ENCODE peak calls at places on chromosome 9, in nine cellular contexts. E is hepatocyte, P is NB4, D is pancreas, T is type B pancreatic cell, Z is AG09309, X is kidney epithelial cell, N is fibroblast of pulmonary artery, A is nephron progenitor cell. C is an unnamed sample.

GRCh38 chr9:70352802-70353201 is 61.7 kb downstream of the KLF9 start:
- DNase-seq in N (peak), P (peak), T (no peak), D (no peak), X (no peak), A (no peak), E (no peak), Z (no peak), C (no peak)

GRCh38 chr9:114141553-114142548 is 13.5 kb upstream of the COL27A1 start:
- DNase-seq in P (no peak), T (no peak), X (no peak), Z (no peak), E (peak), A (no peak), N (peak), D (peak), C (no peak)

GRCh38 chr9:38362912-38363588 is 29.5 kb upstream of the ALDH1B1 start:
- DNase-seq in Z (peak), P (peak), X (peak), A (peak), N (peak), T (no peak), D (peak), E (peak), C (no peak)

GRCh38 chr9:137506274-137506673 is 43.9 kb downstream of the PNPLA7 start:
- DNase-seq in E (no peak), Z (no peak), N (no peak), D (no peak), P (no peak), X (no peak), T (no peak), A (no peak), C (no peak)

GRCh38 chr9:21505425-21506179 is 23.5 kb upstream of the IFNE start:
- DNase-seq in N (no peak), E (no peak), A (no peak), X (peak), Z (no peak), P (no peak), D (no peak), T (no peak), C (no peak)

GRCh38 chr9:133058550-133059320 is 3.0 kb upstream of the CEL start:
- DNase-seq in P (peak), D (peak), E (no peak), N (no peak), T (no peak), Z (no peak), X (no peak), A (no peak), C (no peak)

GRCh38 chr9:4116091-4116581 is 183.7 kb downstream of the GLIS3 start:
- DNase-seq in A (no peak), N (peak), T (no peak), D (no peak), P (no peak), X (no peak), Z (no peak), E (no peak), C (no peak)

GRCh38 chr9:108040783-108041182 is 551.2 kb upstream of the KLF4 start:
- DNase-seq in E (peak), N (peak), A (no peak), X (peak), T (no peak), D (no peak), P (no peak), Z (no peak), C (no peak)

GRCh38 chr9:121207371-121207940 is 5.8 kb upstream of the RAB14 start:
- DNase-seq in N (no peak), T (no peak), E (no peak), P (no peak), X (no peak), Z (no peak), D (no peak), A (no peak), C (no peak)

GRCh38 chr9:3658964-3659363 is 133.2 kb upstream of the RFX3 start:
- DNase-seq in X (no peak), T (no peak), N (no peak), Z (no peak), D (no peak), A (no peak), P (no peak), E (no peak), C (no peak)

GRCh38 chr9:93678199-93679019 is 102.0 kb downstream of the PHF2 start:
- DNase-seq in N (no peak), Z (no peak), D (peak), X (no peak), A (no peak), E (no peak), T (peak), P (no peak), C (peak)

GRCh38 chr9:93681316-93682154 is 105.2 kb downstream of the PHF2 start:
- DNase-seq in D (peak), X (no peak), T (peak), E (peak), Z (no peak), N (no peak), P (no peak), A (no peak), C (peak)

GRCh38 chr9:93679536-93680444 is 103.4 kb downstream of the PHF2 start:
- DNase-seq in P (no peak), D (peak), E (no peak), T (peak), Z (no peak), N (no peak), A (no peak), X (no peak), C (peak)

GRCh38 chr9:93682155-93682968 is 106.0 kb downstream of the PHF2 start:
- DNase-seq in D (peak), N (peak), A (peak), E (peak), T (peak), P (peak), X (no peak), Z (no peak), C (peak)

GRCh38 chr9:93680445-93681315 is 104.3 kb downstream of the PHF2 start:
- DNase-seq in Z (no peak), N (no peak), T (peak), P (no peak), D (peak), E (no peak), X (no peak), A (no peak), C (peak)
- TF ChIP-seq CTCF in Z (peak), N (no peak), T (no peak), P (no peak), D (no peak), E (no peak), X (peak), A (peak), C (no peak)

DNA sequence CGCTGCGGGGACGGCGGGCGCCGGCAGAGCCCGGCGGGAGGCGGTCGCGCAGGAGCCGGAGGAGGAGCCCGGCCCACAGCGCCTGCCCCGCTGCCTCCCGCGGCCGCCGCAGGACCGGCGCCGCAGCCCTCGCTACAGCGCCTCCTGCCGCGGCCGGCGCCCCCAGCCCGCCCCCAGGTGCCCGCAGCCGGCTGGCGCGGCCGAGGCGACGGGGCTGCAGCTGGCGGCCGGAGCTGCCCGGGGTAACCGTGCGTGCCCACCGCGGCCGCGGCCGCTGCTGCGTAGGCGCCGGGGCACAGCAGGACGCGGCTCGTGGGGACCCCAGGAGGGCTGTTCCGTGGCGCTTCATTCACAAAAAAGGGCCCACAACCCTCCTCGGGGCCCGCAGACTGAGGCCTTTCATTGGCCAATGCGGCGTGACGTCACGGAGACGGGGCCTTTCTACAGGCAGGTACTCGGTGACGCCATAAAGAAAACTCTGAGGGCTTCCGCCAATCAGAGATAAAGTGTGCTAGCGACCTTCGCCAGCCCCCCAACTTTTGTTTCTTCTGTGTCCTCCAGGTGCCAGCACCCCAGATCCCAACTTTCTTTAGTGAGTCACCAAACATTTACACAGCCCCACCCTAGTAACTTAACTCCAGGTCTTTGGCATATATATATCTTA is at the start of gene CDC14B:
- DNase-seq in N (peak), P (peak), Z (no peak), T (peak), X (peak), D (peak), E (peak), A (peak), C (peak)
- TF ChIP-seq CTCF in N (no peak), P (no peak), Z (peak), T (no peak), X (no peak), D (no peak), E (no peak), A (no peak), C (no peak)

DNA sequence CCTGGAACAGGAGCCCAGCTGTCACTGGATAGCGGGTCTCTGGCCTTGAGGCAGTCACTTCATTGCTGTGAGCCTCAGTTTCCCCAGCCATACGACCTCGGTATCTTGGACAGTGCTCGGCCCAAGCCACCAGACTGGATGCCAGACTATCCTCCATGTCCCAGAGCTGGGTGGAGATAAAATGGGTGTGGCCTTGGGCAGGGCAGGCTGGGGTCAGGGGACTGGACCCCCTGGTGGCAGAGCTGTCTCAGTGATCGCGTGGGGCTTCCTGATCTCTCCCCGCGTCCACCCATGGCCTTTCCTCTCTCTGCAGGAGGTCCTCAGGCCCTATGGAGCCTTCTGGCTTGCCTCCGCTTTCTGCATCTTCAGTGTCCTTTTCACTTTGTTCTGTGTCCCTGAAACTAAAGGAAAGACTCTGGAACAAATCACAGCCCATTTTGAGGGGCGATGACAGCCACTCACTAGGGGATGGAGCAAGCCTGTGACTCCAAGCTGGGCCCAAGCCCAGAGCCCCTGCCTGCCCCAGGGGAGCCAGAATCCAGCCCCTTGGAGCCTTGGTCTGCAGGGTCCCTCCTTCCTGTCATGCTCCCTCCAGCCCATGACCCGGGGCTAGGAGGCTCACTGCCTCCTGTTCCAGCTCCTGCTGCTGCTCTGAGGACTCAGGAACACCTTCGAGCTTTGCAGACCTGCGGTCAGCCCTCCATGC is 10.0 kb downstream of the SLC2A8 start:
- DNase-seq in X (no peak), N (no peak), D (no peak), T (no peak), Z (no peak), P (no peak), A (no peak), E (no peak), C (no peak)
- TF ChIP-seq CTCF in X (no peak), N (no peak), D (no peak), T (no peak), Z (no peak), P (no peak), A (no peak), E (no peak), C (no peak)

GRCh38 chr9:34896112-34896511 is 62.0 kb upstream of the PHF24 start:
- DNase-seq in D (no peak), T (no peak), X (no peak), E (no peak), A (no peak), N (no peak), Z (no peak), P (peak), C (no peak)
- TF ChIP-seq CTCF in D (no peak), T (peak), X (no peak), E (no peak), A (no peak), N (peak), Z (peak), P (peak), C (peak)

C was measured in osteocyte.